ENCODE peak calls at places on chromosomes 4 and X, in nine cellular contexts. X, K, E, Y, G, O, M, W and C are unnamed samples.

GRCh38 chr4:14445882-14446281 is 556.4 kb upstream of the CPEB2 start:
- DNase-seq in M (no peak), K (no peak), W (no peak), Y (no peak), X (no peak), O (no peak), E (no peak), G (no peak), C (no peak)

GRCh38 chr4:141643557-141643956 is 7.2 kb downstream of the IL15 start:
- DNase-seq in W (no peak), E (no peak), M (no peak), G (no peak), O (no peak), K (peak), Y (no peak), X (no peak), C (no peak)

GRCh38 chr4:138050601-138051000 is 191.5 kb downstream of the SLC7A11 start:
- DNase-seq in M (no peak), X (no peak), W (no peak), E (no peak), K (peak), G (no peak), Y (no peak), O (no peak), C (no peak)

GRCh38 chrX:31212856-31213748 is 141.3 kb upstream of the FTHL17 start:
- DNase-seq in Y (no peak), O (no peak), M (no peak), K (no peak), W (no peak), X (no peak), G (no peak), E (no peak), C (no peak)

GRCh38 chrX:145817666-145818521 is at the start of gene SLITRK2:
- DNase-seq in E (no peak), X (no peak), W (no peak), G (no peak), K (peak), O (no peak), M (no peak), Y (no peak), C (no peak)

GRCh38 chrX:152897216-152898144 is at the start of gene ZNF185:
- DNase-seq in Y (no peak), K (peak), E (peak), G (no peak), O (no peak), W (no peak), X (no peak), M (peak), C (no peak)

GRCh38 chrX:118383120-118383519 is 37.2 kb downstream of the WDR44 start:
- DNase-seq in E (no peak), K (no peak), O (no peak), W (no peak), M (no peak), G (no peak), Y (no peak), X (no peak), C (no peak)

GRCh38 chrX:15269618-15270521 is at the start of gene ASB9:
- DNase-seq in X (peak), Y (no peak), W (no peak), E (peak), K (no peak), O (no peak), M (peak), G (no peak), C (no peak)

GRCh38 chr4:126568652-126569580 is 1063.8 kb upstream of the INTU start:
- DNase-seq in Y (no peak), X (no peak), E (no peak), M (no peak), O (no peak), W (no peak), K (peak), G (no peak), C (no peak)

GRCh38 chr4:106136777-106137331 is 179.2 kb downstream of the TBCK start:
- DNase-seq in M (no peak), K (no peak), O (no peak), Y (no peak), W (no peak), G (no peak), X (no peak), E (no peak), C (no peak)

GRCh38 chrX:10582215-10582733 is 38.1 kb downstream of the MID1 start:
- DNase-seq in X (no peak), M (no peak), E (no peak), K (no peak), O (no peak), G (no peak), Y (no peak), W (no peak), C (no peak)

GRCh38 chrX:2691543-2692220 is 587 bp downstream of the CD99 start:
- DNase-seq in W (no peak), M (peak), O (no peak), X (peak), E (no peak), G (no peak), K (no peak), Y (no peak), C (no peak)

GRCh38 chrX:145821291-145821897 is 3.8 kb downstream of the SLITRK2 start:
- DNase-seq in W (no peak), K (peak), M (no peak), O (no peak), X (no peak), Y (peak), G (peak), E (no peak), C (no peak)

GRCh38 chrX:110241816-110242215 is 76.1 kb downstream of the AMMECR1 start:
- DNase-seq in Y (no peak), M (peak), G (no peak), X (no peak), O (no peak), W (no peak), E (no peak), K (no peak), C (no peak)

GRCh38 chr4:153241970-153242847 is 38.0 kb downstream of the TRIM2 start:
- DNase-seq in X (no peak), G (no peak), K (peak), W (no peak), O (no peak), M (no peak), Y (no peak), E (no peak), C (no peak)

GRCh38 chr4:185011408-185011807 is 6.9 kb upstream of the HELT start:
- DNase-seq in M (no peak), K (peak), E (no peak), W (no peak), Y (no peak), O (no peak), G (no peak), X (peak), C (no peak)

GRCh38 chr4:89799071-89799470 is 37.9 kb downstream of the SNCA start:
- DNase-seq in Y (no peak), M (no peak), X (no peak), G (no peak), W (no peak), O (no peak), E (no peak), K (no peak), C (no peak)

GRCh38 chr4:149754526-149754925 is 61.1 kb downstream of the IQCM start:
- DNase-seq in X (no peak), M (no peak), G (no peak), W (no peak), O (no peak), E (no peak), Y (no peak), K (no peak), C (no peak)

GRCh38 chr4:143773998-143774898 is 73.8 kb upstream of the FREM3 start:
- DNase-seq in W (no peak), Y (no peak), O (peak), M (peak), X (peak), G (no peak), E (peak), K (peak), C (no peak)

GRCh38 chr4:99790796-99791617 is 25.6 kb upstream of the DAPP1 start:
- DNase-seq in O (no peak), E (no peak), Y (peak), X (no peak), K (peak), M (no peak), G (no peak), W (no peak), C (no peak)

GRCh38 chr4:8672486-8672885 is 79.9 kb downstream of the CPZ start:
- DNase-seq in Y (no peak), G (no peak), O (no peak), K (no peak), W (no peak), X (no peak), M (no peak), E (no peak), C (no peak)

GRCh38 chr4:84632092-84632491 is 49.2 kb downstream of the CDS1 start:
- DNase-seq in Y (no peak), E (no peak), W (no peak), X (no peak), O (no peak), M (no peak), K (no peak), G (no peak), C (no peak)

GRCh38 chrX:102715967-102716366 is 3.7 kb downstream of the GPRASP2 start:
- DNase-seq in K (no peak), X (no peak), M (no peak), Y (no peak), W (no peak), G (no peak), E (no peak), O (no peak), C (no peak)

GRCh38 chr4:149555146-149555545 is 260.5 kb downstream of the IQCM start:
- DNase-seq in O (no peak), E (no peak), M (no peak), Y (no peak), K (no peak), X (no peak), G (no peak), W (no peak), C (no peak)

GRCh38 chr4:16067515-16067914 is 16.3 kb downstream of the PROM1 start:
- DNase-seq in Y (no peak), W (no peak), X (peak), O (no peak), K (no peak), E (peak), G (peak), M (peak), C (no peak)

GRCh38 chr4:163048447-163048846 is 118.2 kb downstream of the NAF1 start:
- DNase-seq in O (no peak), Y (no peak), M (peak), K (peak), X (peak), G (no peak), E (no peak), W (no peak), C (no peak)

GRCh38 chrX:40644821-40645358 is 2.5 kb downstream of the CXorf38 start:
- DNase-seq in G (peak), E (peak), Y (no peak), O (peak), M (peak), W (no peak), K (no peak), X (peak), C (peak)

GRCh38 chr4:84258905-84259830 is 239.9 kb downstream of the NKX6-1 start:
- DNase-seq in K (peak), G (no peak), O (no peak), E (no peak), X (no peak), Y (no peak), W (no peak), M (no peak), C (no peak)

GRCh38 chr4:13615162-13615561 is 12.4 kb downstream of the BOD1L1 start:
- DNase-seq in K (no peak), O (peak), G (no peak), E (no peak), W (no peak), Y (no peak), X (no peak), M (no peak), C (no peak)

GRCh38 chr4:73731968-73732610 is 8.3 kb upstream of the CXCL8 start:
- DNase-seq in M (no peak), W (no peak), E (no peak), X (no peak), K (no peak), O (no peak), G (no peak), Y (no peak), C (no peak)

GRCh38 chr4:125891597-125892258 is 577.0 kb downstream of the FAT4 start:
- DNase-seq in Y (no peak), K (no peak), G (no peak), E (no peak), X (no peak), W (no peak), M (no peak), O (no peak), C (no peak)

GRCh38 chr4:142350886-142351285 is 495.2 kb downstream of the INPP4B start:
- DNase-seq in E (no peak), K (no peak), X (no peak), G (no peak), O (no peak), Y (peak), M (peak), W (no peak), C (no peak)

GRCh38 chrX:39755152-39756032 is 342.4 kb downstream of the BCOR start:
- DNase-seq in X (no peak), K (no peak), G (no peak), O (no peak), Y (peak), E (peak), W (no peak), M (peak), C (no peak)

GRCh38 chrX:129553619-129554288 is 13.7 kb downstream of the OCRL start:
- DNase-seq in G (no peak), E (no peak), W (no peak), M (no peak), Y (no peak), K (no peak), O (peak), X (no peak), C (no peak)

GRCh38 chr4:81724925-81725329 is 253.2 kb upstream of the RASGEF1B start:
- DNase-seq in M (peak), K (peak), Y (no peak), X (peak), O (peak), G (peak), W (no peak), E (peak), C (peak)

GRCh38 chrX:26574208-26574607 is 358.2 kb downstream of the MAGEB5 start:
- DNase-seq in G (no peak), E (no peak), K (no peak), Y (no peak), X (no peak), M (no peak), W (no peak), O (no peak), C (no peak)

GRCh38 chrX:46626566-46626965 is 53.0 kb downstream of the CHST7 start:
- DNase-seq in G (no peak), E (no peak), K (no peak), O (peak), M (no peak), X (peak), W (no peak), Y (no peak), C (no peak)

GRCh38 chr4:21901831-21902230 is 46.7 kb downstream of the KCNIP4 start:
- DNase-seq in O (no peak), X (no peak), G (no peak), Y (no peak), W (no peak), M (no peak), E (no peak), K (no peak), C (no peak)

GRCh38 chr4:189202182-189202868 is 738.3 kb upstream of the FRG1 start:
- DNase-seq in E (peak), Y (peak), K (peak), O (peak), X (peak), G (peak), M (peak), W (peak), C (no peak)

GRCh38 chr4:74473155-74473811 is 28.3 kb downstream of the AREG start:
- DNase-seq in E (peak), M (no peak), W (no peak), O (no peak), K (no peak), X (no peak), Y (no peak), G (no peak), C (no peak)